ENCODE peak calls at places on chromosomes 7 and 10, in six cellular contexts. One of them, this sample, is unnamed.

GRCh38 chr7:149300751-149301150 is 38.8 kb downstream of the ZNF783 start:
- DNase-seq in GM12878: no peak
- DNase-seq in A549: no peak
- DNase-seq in endothelial cell of umbilical vein: peak
- DNase-seq in HepG2: no peak
- DNase-seq in K562: no peak
- DNase-seq in this sample: no peak

GRCh38 chr10:87864497-87865059 is 1.2 kb downstream of the PTEN start:
- DNase-seq in HepG2: no peak
- DNase-seq in GM12878: no peak
- DNase-seq in A549: no peak
- DNase-seq in K562: peak
- DNase-seq in endothelial cell of umbilical vein: peak
- DNase-seq in this sample: peak

GRCh38 chr7:50658696-50659095 is 93.5 kb upstream of the DDC start:
- DNase-seq in GM12878: no peak
- DNase-seq in HepG2: no peak
- DNase-seq in endothelial cell of umbilical vein: no peak
- DNase-seq in K562: no peak
- DNase-seq in A549: no peak
- DNase-seq in this sample: no peak

GRCh38 chr10:26938578-26938977 is 77.8 kb upstream of the ABI1 start:
- DNase-seq in K562: no peak
- DNase-seq in GM12878: no peak
- DNase-seq in A549: no peak
- DNase-seq in HepG2: no peak
- DNase-seq in endothelial cell of umbilical vein: no peak
- DNase-seq in this sample: no peak

GRCh38 chr7:90262438-90262837 is 17.5 kb downstream of the CFAP69 start:
- DNase-seq in K562: peak
- DNase-seq in endothelial cell of umbilical vein: peak
- DNase-seq in GM12878: no peak
- DNase-seq in HepG2: no peak
- DNase-seq in A549: peak
- DNase-seq in this sample: peak

GRCh38 chr7:78221961-78222751 is 423.6 kb downstream of the PHTF2 start:
- DNase-seq in HepG2: no peak
- DNase-seq in GM12878: no peak
- DNase-seq in endothelial cell of umbilical vein: no peak
- DNase-seq in A549: no peak
- DNase-seq in K562: no peak
- DNase-seq in this sample: no peak

GRCh38 chr7:105352018-105352612 is 36.6 kb downstream of the SRPK2 start:
- DNase-seq in GM12878: peak
- DNase-seq in endothelial cell of umbilical vein: peak
- DNase-seq in K562: no peak
- DNase-seq in HepG2: no peak
- DNase-seq in A549: no peak
- DNase-seq in this sample: peak

GRCh38 chr10:30115391-30116253 is 56.2 kb upstream of the JCAD start:
- DNase-seq in GM12878: no peak
- DNase-seq in A549: no peak
- DNase-seq in K562: no peak
- DNase-seq in HepG2: no peak
- DNase-seq in endothelial cell of umbilical vein: peak
- DNase-seq in this sample: no peak

GRCh38 chr7:47228386-47229014 is 353.4 kb downstream of the TNS3 start:
- DNase-seq in K562: peak
- DNase-seq in endothelial cell of umbilical vein: no peak
- DNase-seq in GM12878: no peak
- DNase-seq in HepG2: no peak
- DNase-seq in A549: peak
- DNase-seq in this sample: peak

GRCh38 chr10:79101560-79101971 is 32.8 kb downstream of the ZMIZ1 start:
- DNase-seq in K562: no peak
- DNase-seq in HepG2: no peak
- DNase-seq in endothelial cell of umbilical vein: no peak
- DNase-seq in GM12878: no peak
- DNase-seq in A549: no peak
- DNase-seq in this sample: no peak

GRCh38 chr10:11499425-11500071 is 111.9 kb downstream of the USP6NL start:
- DNase-seq in GM12878: no peak
- DNase-seq in HepG2: no peak
- DNase-seq in A549: no peak
- DNase-seq in K562: peak
- DNase-seq in endothelial cell of umbilical vein: no peak
- DNase-seq in this sample: no peak

GRCh38 chr7:81944103-81944502 is 174.3 kb upstream of the HGF start:
- DNase-seq in K562: no peak
- DNase-seq in GM12878: no peak
- DNase-seq in A549: no peak
- DNase-seq in HepG2: no peak
- DNase-seq in endothelial cell of umbilical vein: no peak
- DNase-seq in this sample: no peak

GRCh38 chr10:72593963-72594362 is 31.9 kb downstream of the MICU1 start:
- DNase-seq in A549: no peak
- DNase-seq in endothelial cell of umbilical vein: no peak
- DNase-seq in HepG2: peak
- DNase-seq in GM12878: no peak
- DNase-seq in K562: no peak
- DNase-seq in this sample: peak

GRCh38 chr7:4684826-4685225 is 2.7 kb downstream of the FOXK1 start:
- DNase-seq in GM12878: no peak
- DNase-seq in endothelial cell of umbilical vein: no peak
- DNase-seq in A549: no peak
- DNase-seq in K562: no peak
- DNase-seq in HepG2: no peak
- DNase-seq in this sample: no peak

GRCh38 chr7:4682621-4683042 is 537 bp downstream of the FOXK1 start:
- DNase-seq in endothelial cell of umbilical vein: peak
- DNase-seq in A549: peak
- DNase-seq in GM12878: no peak
- DNase-seq in HepG2: no peak
- DNase-seq in K562: peak
- DNase-seq in this sample: peak

GRCh38 chr7:4681922-4682620 is at the start of gene FOXK1:
- DNase-seq in GM12878: no peak
- DNase-seq in A549: peak
- DNase-seq in endothelial cell of umbilical vein: peak
- DNase-seq in HepG2: no peak
- DNase-seq in K562: peak
- DNase-seq in this sample: peak

GRCh38 chr7:4683043-4683883 is 1.2 kb downstream of the FOXK1 start:
- DNase-seq in GM12878: no peak
- DNase-seq in endothelial cell of umbilical vein: no peak
- DNase-seq in A549: no peak
- DNase-seq in HepG2: no peak
- DNase-seq in K562: peak
- DNase-seq in this sample: peak

DNA sequence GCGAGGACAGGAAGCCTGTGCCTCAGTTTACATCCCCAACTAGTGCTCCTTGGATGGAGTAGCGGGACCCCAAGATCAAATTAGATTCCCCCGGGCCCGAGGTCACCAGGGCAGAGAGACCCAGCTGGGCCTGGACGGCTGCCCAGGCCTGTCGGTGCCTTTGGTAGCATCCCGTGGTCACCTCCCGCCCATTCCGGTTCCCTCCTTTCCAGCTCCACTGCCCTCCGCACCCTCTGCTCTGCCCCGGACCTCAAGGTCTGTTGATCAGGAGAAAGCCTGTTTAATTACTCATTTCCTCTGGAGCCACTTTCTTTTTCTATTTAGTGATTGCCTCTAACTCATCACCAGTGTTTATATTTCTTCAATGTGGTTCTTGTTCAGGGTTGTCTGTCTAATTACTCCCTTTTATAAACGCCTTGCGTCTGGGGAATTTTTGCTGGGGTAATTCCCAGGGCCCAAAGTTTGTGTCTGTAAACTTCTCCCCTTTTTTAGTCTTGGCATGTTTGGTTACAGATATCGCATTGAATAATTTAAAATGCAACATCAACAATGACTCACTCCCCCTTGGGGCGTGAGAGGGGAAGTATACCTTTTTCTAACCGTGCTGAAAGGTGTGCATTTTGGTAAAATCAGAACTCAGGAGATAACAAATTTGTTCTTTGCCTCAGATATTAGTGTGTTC is 1.9 kb downstream of the FOXK1 start:
- DNase-seq in GM12878: peak
- DNase-seq in HepG2: peak
- DNase-seq in endothelial cell of umbilical vein: peak
- DNase-seq in A549: no peak
- DNase-seq in K562: peak
- DNase-seq in this sample: peak
- TF ChIP-seq POLR2A in GM12878: peak
- TF ChIP-seq POLR2A in HepG2: no peak
- TF ChIP-seq POLR2A in endothelial cell of umbilical vein: peak
- TF ChIP-seq POLR2A in A549: no peak
- TF ChIP-seq POLR2A in K562: no peak
- TF ChIP-seq POLR2A in this sample: no peak

DNA sequence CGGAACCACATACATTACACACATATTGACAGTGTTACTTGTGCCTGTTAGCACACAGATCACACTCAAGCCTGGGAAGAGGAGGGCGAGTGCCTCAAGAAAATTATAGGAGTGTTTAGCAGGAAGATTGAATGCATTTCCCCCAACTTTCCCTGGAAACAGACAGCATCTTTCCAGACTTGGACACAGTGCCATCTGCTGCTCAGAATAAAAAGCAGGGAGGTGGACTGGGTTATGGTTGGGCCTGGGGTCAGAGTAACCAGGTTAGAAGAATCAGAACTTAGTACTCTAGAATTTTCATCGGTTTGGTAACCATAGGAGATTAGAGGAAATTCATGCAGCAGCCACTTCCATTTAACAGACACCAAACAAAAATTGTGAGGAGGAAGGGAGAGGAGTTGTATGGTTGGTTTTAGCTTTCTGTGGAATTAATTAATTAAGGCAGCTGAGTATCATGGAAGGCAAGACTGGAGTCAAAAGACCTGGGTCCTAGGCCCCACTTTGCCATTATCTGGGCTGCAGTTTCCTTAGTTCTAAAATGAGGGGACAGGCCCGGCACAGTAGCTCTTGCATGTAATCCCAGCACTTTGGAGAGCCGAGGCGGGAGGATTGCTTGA is 43.4 kb upstream of the OPTN start:
- DNase-seq in endothelial cell of umbilical vein: peak
- DNase-seq in GM12878: no peak
- DNase-seq in K562: no peak
- DNase-seq in A549: peak
- DNase-seq in HepG2: no peak
- DNase-seq in this sample: no peak
- TF ChIP-seq CTCF in endothelial cell of umbilical vein: peak
- TF ChIP-seq CTCF in GM12878: no peak
- TF ChIP-seq CTCF in K562: peak
- TF ChIP-seq CTCF in A549: peak
- TF ChIP-seq CTCF in HepG2: peak
- TF ChIP-seq CTCF in this sample: peak

DNA sequence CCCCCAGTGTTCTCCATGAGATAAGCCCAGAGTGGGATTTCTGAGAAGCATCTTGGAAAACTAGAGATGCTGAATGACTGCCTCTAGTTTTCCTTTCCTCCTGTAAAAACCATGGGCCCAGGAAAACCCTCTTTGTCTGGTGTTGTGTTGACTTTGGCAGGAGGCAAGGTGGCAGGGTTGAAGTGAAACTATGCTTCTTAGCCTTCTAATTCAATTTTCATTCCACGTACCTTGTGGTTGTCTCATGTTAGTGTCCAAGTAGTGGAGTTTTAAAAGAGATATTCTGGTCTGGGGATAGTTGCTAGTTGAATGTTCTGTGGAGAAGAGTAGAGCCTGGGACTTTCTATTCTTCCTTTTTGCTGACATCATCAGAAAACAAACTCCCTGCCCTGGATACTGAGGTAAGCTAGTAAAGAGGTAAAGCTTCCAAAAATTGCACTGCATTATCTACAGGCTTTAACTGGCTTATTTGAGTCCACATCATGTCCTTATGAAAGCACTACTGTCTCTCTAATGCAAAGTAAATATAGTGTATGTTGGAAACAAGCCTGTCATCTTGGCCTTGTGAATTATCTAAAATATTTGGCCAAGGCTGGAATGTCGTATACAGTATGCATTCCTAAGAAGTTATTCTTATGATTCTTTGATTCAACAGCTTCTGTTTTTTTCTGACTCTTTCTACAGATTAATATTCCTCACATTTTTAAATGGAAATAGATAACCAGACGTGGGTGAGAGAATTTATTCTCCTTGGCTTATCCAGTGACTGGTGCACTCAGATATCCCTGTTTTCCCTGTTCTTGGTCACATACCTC is at the start of gene OR2F2:
- DNase-seq in endothelial cell of umbilical vein: no peak
- DNase-seq in HepG2: peak
- DNase-seq in A549: no peak
- DNase-seq in GM12878: no peak
- DNase-seq in K562: no peak
- DNase-seq in this sample: no peak
- TF ChIP-seq MYC in endothelial cell of umbilical vein: no peak
- TF ChIP-seq MYC in HepG2: no peak
- TF ChIP-seq MYC in A549: no peak
- TF ChIP-seq MYC in GM12878: no peak
- TF ChIP-seq MYC in K562: no peak
- TF ChIP-seq MYC in this sample: no peak

DNA sequence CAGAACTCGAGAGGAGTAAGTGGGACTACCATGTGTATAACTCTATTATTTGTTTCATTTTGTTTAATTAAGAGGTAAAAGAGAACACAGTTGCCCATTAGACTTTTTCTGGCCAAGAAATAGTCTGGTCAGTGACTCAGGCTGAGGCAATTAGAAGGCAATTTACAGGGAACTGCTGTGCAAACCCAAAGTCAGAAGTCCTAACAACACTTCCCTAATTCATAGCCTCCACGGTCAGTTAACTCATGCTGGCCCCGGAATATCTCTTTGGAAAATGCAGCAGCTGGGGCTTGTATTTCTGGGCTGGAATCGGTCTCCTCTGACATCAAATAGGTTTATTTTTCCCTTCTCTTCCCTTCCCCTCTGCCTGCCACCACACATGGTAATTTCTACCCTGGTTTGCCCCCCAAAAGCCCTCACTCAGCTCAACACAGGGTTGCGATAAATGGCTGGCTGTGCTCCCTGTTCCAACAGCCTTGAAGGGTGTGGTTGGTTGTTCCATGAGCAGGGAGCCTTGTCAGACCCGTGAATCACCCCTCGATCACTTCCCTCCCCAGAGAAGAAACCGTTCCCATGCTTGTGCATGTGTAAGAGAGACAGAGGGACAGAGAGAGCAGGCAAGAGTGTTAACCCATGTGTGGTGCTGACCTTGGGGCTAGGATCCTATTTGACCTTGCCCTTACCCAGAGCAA is 5.3 kb downstream of the SH3PXD2A start:
- DNase-seq in K562: no peak
- DNase-seq in HepG2: no peak
- DNase-seq in endothelial cell of umbilical vein: peak
- DNase-seq in A549: no peak
- DNase-seq in GM12878: no peak
- DNase-seq in this sample: peak
- TF ChIP-seq POLR2A in K562: no peak
- TF ChIP-seq POLR2A in HepG2: no peak
- TF ChIP-seq POLR2A in endothelial cell of umbilical vein: no peak
- TF ChIP-seq POLR2A in A549: no peak
- TF ChIP-seq POLR2A in GM12878: no peak
- TF ChIP-seq POLR2A in this sample: no peak